ENCODE peak calls at places on chromosome 16, in five cellular contexts. V is mammary epithelial cell, X is neuronal stem cell, I is body of pancreas, B is fibroblast of the aortic adventitia. Q is an unnamed sample.

GRCh38 chr16:75379911-75380847 is 53.1 kb downstream of the CFDP1 start:
- DNase-seq in V (no peak), X (no peak), I (no peak), B (no peak), Q (peak)

GRCh38 chr16:88815901-88816589 is 4.3 kb upstream of the APRT start:
- DNase-seq in V (no peak), X (no peak), I (peak), B (no peak), Q (no peak)

GRCh38 chr16:49000594-49000993 is 281.0 kb downstream of the CBLN1 start:
- DNase-seq in V (peak), X (no peak), I (no peak), B (no peak), Q (no peak)

GRCh38 chr16:4946917-4947316 is 10.0 kb upstream of the PPL start:
- DNase-seq in V (no peak), X (no peak), I (no peak), B (no peak), Q (no peak)

GRCh38 chr16:19860146-19861030 is 24.3 kb downstream of the GPRC5B start:
- DNase-seq in V (peak), X (no peak), I (no peak), B (peak), Q (peak)

GRCh38 chr16:35559911-35560636 is 2100.7 kb downstream of the TP53TG3F start:
- DNase-seq in V (no peak), X (no peak), I (no peak), B (no peak), Q (no peak)

GRCh38 chr16:59597269-59597668 is 863.2 kb upstream of the GOT2 start:
- DNase-seq in V (peak), X (no peak), I (no peak), B (no peak), Q (peak)

GRCh38 chr16:1535391-1536291 is 2.2 kb downstream of the TMEM204 start:
- DNase-seq in V (no peak), X (no peak), I (no peak), B (peak), Q (peak)

GRCh38 chr16:19167710-19168172 is 299 bp upstream of the SYT17 start:
- DNase-seq in V (peak), X (peak), I (peak), B (peak), Q (peak)

GRCh38 chr16:70594569-70594968 is 51.8 kb upstream of the IL34 start:
- DNase-seq in V (peak), X (no peak), I (peak), B (peak), Q (no peak)

GRCh38 chr16:67053767-67054334 is 24.9 kb downstream of the CBFB start:
- DNase-seq in V (no peak), X (no peak), I (no peak), B (no peak), Q (no peak)

GRCh38 chr16:13923703-13924298 is 3.8 kb downstream of the ERCC4 start:
- DNase-seq in V (peak), X (peak), I (no peak), B (peak), Q (peak)

GRCh38 chr16:81797443-81797842 is 18.4 kb downstream of the PLCG2 start:
- DNase-seq in V (peak), X (no peak), I (no peak), B (no peak), Q (no peak)

GRCh38 chr16:66427451-66427860 is 361 bp downstream of the BEAN1 start:
- DNase-seq in V (no peak), X (no peak), I (no peak), B (no peak), Q (no peak)

GRCh38 chr16:47461598-47462266 is 601 bp downstream of the PHKB start:
- DNase-seq in V (peak), X (no peak), I (peak), B (peak), Q (peak)

GRCh38 chr16:49012961-49013726 is 268.5 kb downstream of the CBLN1 start:
- DNase-seq in V (no peak), X (no peak), I (no peak), B (peak), Q (no peak)

GRCh38 chr16:25052530-25052929 is 37.4 kb upstream of the ARHGAP17 start:
- DNase-seq in V (no peak), X (no peak), I (peak), B (no peak), Q (no peak)

GRCh38 chr16:17476414-17477259 is 5.9 kb upstream of the XYLT1 start:
- DNase-seq in V (peak), X (no peak), I (peak), B (peak), Q (peak)

GRCh38 chr16:53743149-53743566 is 39.2 kb downstream of the FTO start:
- DNase-seq in V (peak), X (no peak), I (peak), B (peak), Q (peak)

GRCh38 chr16:16774389-16774788 is 395.4 kb downstream of the NPIPA7 start:
- DNase-seq in V (no peak), X (no peak), I (no peak), B (no peak), Q (no peak)

GRCh38 chr16:85369741-85370528 is 243.2 kb upstream of the GSE1 start:
- DNase-seq in V (no peak), X (peak), I (peak), B (peak), Q (peak)

GRCh38 chr16:69112285-69113129 is 7.1 kb downstream of the HAS3 start:
- DNase-seq in V (no peak), X (peak), I (peak), B (peak), Q (peak)

GRCh38 chr16:1723450-1724147 is 17.6 kb downstream of the MAPK8IP3 start:
- DNase-seq in V (peak), X (no peak), I (peak), B (peak), Q (peak)

GRCh38 chr16:48284772-48285409 is 37.6 kb upstream of the ABCC11 start:
- DNase-seq in V (no peak), X (no peak), I (no peak), B (no peak), Q (no peak)

GRCh38 chr16:77675464-77676324 is 46.6 kb upstream of the NUDT7 start:
- DNase-seq in V (peak), X (peak), I (peak), B (peak), Q (peak)

GRCh38 chr16:23521965-23522364 is 11.7 kb upstream of the GGA2 start:
- DNase-seq in V (no peak), X (no peak), I (no peak), B (no peak), Q (no peak)

GRCh38 chr16:23524886-23525285 is 14.6 kb upstream of the GGA2 start:
- DNase-seq in V (no peak), X (no peak), I (no peak), B (no peak), Q (no peak)

GRCh38 chr16:23521037-23521743 is 10.9 kb upstream of the GGA2 start:
- DNase-seq in V (no peak), X (no peak), I (no peak), B (no peak), Q (no peak)

GRCh38 chr16:23523321-23523720 is 13.0 kb upstream of the GGA2 start:
- DNase-seq in V (no peak), X (no peak), I (no peak), B (no peak), Q (no peak)

GRCh38 chr16:23524001-23524400 is 13.7 kb upstream of the GGA2 start:
- DNase-seq in V (no peak), X (no peak), I (no peak), B (no peak), Q (no peak)
- H3K4me3 ChIP-seq in V (no peak), X (no peak), I (no peak), B (no peak), Q (no peak)

GRCh38 chr16:3576211-3576610 is 992 bp downstream of the NLRC3 start:
- DNase-seq in V (no peak), X (no peak), I (no peak), B (no peak), Q (no peak)
- H3K4me3 ChIP-seq in V (no peak), X (no peak), I (no peak), B (no peak), Q (no peak)

DNA sequence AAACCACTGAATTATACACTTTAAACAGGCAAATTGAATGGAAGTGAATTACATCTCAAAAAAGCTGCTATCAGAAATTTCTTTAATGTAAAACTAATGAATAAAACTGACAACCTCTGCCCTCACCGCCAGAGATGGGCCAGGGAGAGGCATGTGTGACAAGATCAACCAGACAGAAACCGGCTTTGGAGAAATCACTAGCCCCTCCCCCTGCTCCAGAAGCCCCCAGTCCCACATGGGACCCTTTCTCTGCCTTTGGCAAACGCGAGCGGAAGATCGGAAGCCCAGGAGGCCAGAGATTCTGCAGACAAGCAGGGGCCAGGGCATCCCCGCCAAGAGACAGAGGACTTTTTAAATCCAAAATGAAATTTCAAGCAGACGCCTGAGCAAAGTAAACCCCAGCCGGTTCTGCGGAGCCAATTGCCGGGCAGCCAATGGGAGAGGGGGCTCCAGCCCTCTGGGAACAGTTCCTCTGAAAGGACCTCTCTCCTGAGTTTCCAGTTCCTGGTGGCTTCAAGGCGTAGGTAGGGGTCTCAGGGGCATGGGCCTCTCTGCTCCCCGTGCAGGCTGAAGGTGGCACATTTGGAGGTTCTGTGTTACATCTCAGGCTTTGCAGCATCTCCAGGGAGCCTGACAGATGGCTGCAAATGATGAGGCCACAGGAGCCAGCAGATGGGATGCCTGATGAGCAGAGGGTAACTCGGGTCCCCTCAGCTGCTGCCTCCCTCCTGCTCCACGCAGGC is 118.1 kb downstream of the GSG1L start:
- DNase-seq in V (no peak), X (no peak), I (no peak), B (no peak), Q (no peak)
- H3K4me3 ChIP-seq in V (no peak), X (no peak), I (no peak), B (no peak), Q (no peak)

GRCh38 chr16:65122724-65122973 is 786 bp upstream of the CDH11 start:
- DNase-seq in V (no peak), X (no peak), I (no peak), B (no peak), Q (no peak)

GRCh38 chr16:65123846-65124513 is 2.1 kb upstream of the CDH11 start:
- DNase-seq in V (no peak), X (no peak), I (no peak), B (no peak), Q (peak)

GRCh38 chr16:65122974-65123845 is 1.3 kb upstream of the CDH11 start:
- DNase-seq in V (no peak), X (peak), I (no peak), B (peak), Q (peak)

GRCh38 chr16:65120811-65121721 is 797 bp downstream of the CDH11 start:
- DNase-seq in V (peak), X (no peak), I (no peak), B (peak), Q (peak)

DNA sequence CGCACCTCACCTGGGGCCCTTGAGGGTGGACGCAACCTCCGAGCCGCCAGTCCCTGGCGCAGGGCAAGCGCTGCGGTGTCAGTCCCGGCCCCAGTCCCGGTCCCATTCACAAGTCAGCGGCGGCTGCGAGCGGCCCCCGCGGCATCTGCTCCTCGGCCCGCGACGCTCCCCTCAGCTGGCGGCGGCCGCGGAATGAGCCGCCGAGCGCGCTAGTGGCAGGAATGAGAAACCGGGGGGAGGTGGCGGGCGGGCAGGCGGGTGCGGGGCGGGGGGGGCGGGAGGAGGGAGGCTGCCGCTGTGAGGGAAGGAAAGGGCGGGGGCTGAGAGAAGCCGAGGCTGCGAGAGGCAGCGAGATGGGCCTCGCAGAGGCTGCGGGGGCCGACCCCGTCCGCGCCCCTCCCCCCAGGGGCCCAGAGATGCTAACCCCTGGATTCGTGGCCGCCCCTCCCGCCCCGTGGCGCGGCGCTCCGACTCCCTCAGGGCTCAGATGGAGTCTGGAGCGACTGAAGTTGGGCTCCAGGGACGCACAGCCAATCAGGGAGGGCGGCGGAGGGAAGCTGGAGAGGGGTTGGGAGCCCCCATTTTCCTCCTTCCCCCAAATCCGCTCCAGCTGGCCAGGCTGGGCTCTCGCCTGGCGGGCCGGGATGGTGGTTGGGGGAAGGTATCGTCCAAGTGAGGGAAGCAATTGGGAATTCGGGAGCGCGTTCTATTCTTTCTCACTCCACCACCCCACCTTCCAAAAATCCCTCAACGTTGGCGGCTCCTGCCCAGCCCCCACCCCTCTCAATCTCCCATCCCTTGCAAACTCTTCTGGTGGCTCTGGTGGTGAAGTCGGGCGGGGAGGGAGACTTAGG is at the start of gene CDH11:
- DNase-seq in V (peak), X (peak), I (peak), B (peak), Q (peak)
- H3K4me3 ChIP-seq in V (peak), X (peak), I (no peak), B (peak), Q (peak)

GRCh38 chr16:240559-240958 is 5.9 kb downstream of the FAM234A start:
- DNase-seq in V (no peak), X (no peak), I (no peak), B (no peak), Q (no peak)

GRCh38 chr16:245105-245504 is 10.5 kb downstream of the FAM234A start:
- DNase-seq in V (no peak), X (no peak), I (no peak), B (no peak), Q (no peak)

GRCh38 chr16:241866-242265 is 7.2 kb downstream of the FAM234A start:
- DNase-seq in V (peak), X (no peak), I (no peak), B (no peak), Q (no peak)

GRCh38 chr16:242281-242680 is 7.7 kb downstream of the FAM234A start:
- DNase-seq in V (no peak), X (no peak), I (no peak), B (no peak), Q (no peak)

DNA sequence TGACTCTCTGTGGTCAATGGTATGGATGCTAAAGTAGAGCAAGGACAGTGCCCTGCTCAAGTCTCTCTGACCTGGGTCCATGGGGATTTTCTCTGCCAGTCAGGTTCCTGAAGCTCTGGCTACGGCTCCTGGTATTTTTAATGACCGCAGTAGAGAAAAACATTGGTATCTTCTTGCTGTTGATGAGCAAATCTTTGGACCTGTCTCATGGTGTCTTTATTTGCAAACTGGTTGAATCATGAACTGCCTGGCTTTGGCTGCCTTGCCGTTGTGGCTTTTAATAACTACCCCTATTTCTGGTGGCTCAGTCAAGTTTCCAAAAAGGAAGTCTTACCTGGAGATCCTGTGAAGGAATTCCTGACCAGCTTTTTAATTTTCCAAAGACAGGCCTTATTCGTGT is 8.7 kb downstream of the FAM234A start:
- DNase-seq in V (peak), X (no peak), I (no peak), B (no peak), Q (no peak)
- H3K4me3 ChIP-seq in V (no peak), X (no peak), I (no peak), B (no peak), Q (no peak)

Q was measured in choroid plexus epithelial cell.